ENCODE peak calls at places on chromosomes 12 and 14, in five cellular contexts. T, K, V, G and M are unnamed samples.

GRCh38 chr12:79420146-79420618 is 270.6 kb downstream of the PAWR start:
- DNase-seq in V (no peak), G (no peak), T (no peak), K (no peak), M (no peak)

GRCh38 chr14:58871972-58872530 is 234.3 kb downstream of the DACT1 start:
- DNase-seq in T (no peak), V (no peak), G (no peak), K (no peak), M (no peak)

GRCh38 chr12:121036810-121037326 is 2.2 kb downstream of the OASL start:
- DNase-seq in G (no peak), K (no peak), T (no peak), V (peak; percentile 8), M (no peak)

GRCh38 chr14:70988452-70988851 is 81.2 kb downstream of the PCNX1 start:
- DNase-seq in K (no peak), T (no peak), G (no peak), V (no peak), M (no peak)

GRCh38 chr12:66823857-66824570 is 145.1 kb upstream of the GRIP1 start:
- DNase-seq in T (no peak), K (no peak), G (no peak), V (no peak), M (no peak)

GRCh38 chr12:54028324-54029201 is at the start of gene HOXC6:
- DNase-seq in T (no peak), V (no peak), G (no peak), K (no peak), M (no peak)

GRCh38 chr12:28390716-28391452 is 200.6 kb downstream of the CCDC91 start:
- DNase-seq in V (no peak), T (no peak), G (no peak), K (no peak), M (no peak)

GRCh38 chr14:79496701-79497100 is 714.6 kb downstream of the DIO2 start:
- DNase-seq in V (no peak), G (no peak), T (no peak), K (no peak), M (no peak)

GRCh38 chr12:9707864-9708808 is 24.8 kb downstream of the CLECL1 start:
- DNase-seq in T (peak; percentile 62), K (peak; percentile 57), G (no peak), V (peak; percentile 59), M (no peak)

GRCh38 chr12:124759841-124760508 is 103.7 kb downstream of the SCARB1 start:
- DNase-seq in V (peak; percentile 76), T (no peak), G (no peak), K (no peak), M (no peak)

DNA sequence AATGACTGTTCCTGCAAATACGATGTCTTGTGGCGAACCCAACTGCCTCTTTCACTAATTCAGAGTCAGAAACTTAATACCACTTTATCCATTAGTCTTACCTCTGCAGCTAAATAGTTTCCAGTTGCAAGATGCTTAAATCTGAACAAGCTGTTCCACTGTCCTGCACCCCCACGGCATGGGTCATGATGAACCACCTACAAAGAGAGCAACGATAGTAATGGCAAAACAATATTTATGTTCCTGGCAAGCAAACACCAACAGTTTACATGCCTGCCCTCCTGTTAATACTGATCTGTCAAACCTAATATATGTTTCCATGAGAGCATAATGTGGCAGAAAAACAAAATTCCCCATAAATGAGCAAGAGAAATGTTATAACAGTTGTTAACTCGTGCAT is 121.9 kb downstream of the ITPR2 start:
- DNase-seq in T (no peak), G (no peak), V (no peak), K (no peak), M (no peak)
- H3K4me3 ChIP-seq in T (no peak overlapping the region), G (no peak overlapping the region), V (no peak overlapping the region), K (no peak overlapping the region), M (no peak overlapping the region)

GRCh38 chr14:101563352-101563653 is 2.0 kb downstream of the DIO3 start:
- DNase-seq in K (no peak), G (no peak), T (no peak), V (no peak), M (no peak)

GRCh38 chr14:101562659-101563351 is 1.5 kb downstream of the DIO3 start:
- DNase-seq in V (peak; percentile 11), T (no peak), K (no peak), G (no peak), M (no peak)

GRCh38 chr14:101564819-101565698 is 3.8 kb downstream of the DIO3 start:
- DNase-seq in V (peak; percentile 40), G (no peak), K (no peak), T (no peak), M (no peak)

GRCh38 chr14:101563654-101564443 is 2.6 kb downstream of the DIO3 start:
- DNase-seq in G (no peak), K (no peak), V (peak; percentile 26), T (no peak), M (no peak)

DNA sequence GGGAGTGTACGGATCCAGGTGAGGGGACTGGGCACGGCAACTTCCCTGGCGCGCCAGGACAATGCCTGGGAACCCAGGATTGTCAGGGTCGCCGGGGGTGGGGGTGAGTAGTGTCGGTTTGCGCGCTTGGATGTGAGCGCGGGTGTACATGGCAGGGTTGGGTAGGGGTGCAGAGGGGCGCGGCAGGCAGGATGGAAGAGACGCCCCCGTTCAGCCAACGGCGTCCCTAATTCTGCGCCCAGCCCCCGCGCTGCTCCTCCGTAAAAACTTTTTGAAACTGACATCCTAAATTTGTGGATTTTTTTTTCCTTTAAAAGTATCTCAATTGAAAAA is 3.1 kb downstream of the DIO3 start:
- DNase-seq in G (no peak), V (no peak), K (no peak), T (no peak), M (no peak)
- H3K27me3 ChIP-seq in G (peaks cover 49% of the 10 kb centered on the region), V (peaks cover 70% of the 10 kb centered on the region), K (peaks cover 87% of the 10 kb centered on the region), T (peaks cover 88% of the 10 kb centered on the region), M (peaks cover 84% of the 10 kb centered on the region)

GRCh38 chr14:23864856-23865255 is 88.7 kb upstream of the DHRS4 start:
- DNase-seq in T (no peak), G (no peak), V (no peak), K (no peak), M (no peak)

GRCh38 chr14:23863836-23864235 is 89.7 kb upstream of the DHRS4 start:
- DNase-seq in K (no peak), V (no peak), G (no peak), T (no peak), M (no peak)

GRCh38 chr14:23865502-23865901 is 88.1 kb upstream of the DHRS4 start:
- DNase-seq in K (no peak), V (no peak), G (no peak), T (no peak), M (no peak)

GRCh38 chr14:23862513-23862912 is 91.1 kb upstream of the DHRS4 start:
- DNase-seq in G (no peak), K (no peak), V (no peak), T (no peak), M (no peak)

DNA sequence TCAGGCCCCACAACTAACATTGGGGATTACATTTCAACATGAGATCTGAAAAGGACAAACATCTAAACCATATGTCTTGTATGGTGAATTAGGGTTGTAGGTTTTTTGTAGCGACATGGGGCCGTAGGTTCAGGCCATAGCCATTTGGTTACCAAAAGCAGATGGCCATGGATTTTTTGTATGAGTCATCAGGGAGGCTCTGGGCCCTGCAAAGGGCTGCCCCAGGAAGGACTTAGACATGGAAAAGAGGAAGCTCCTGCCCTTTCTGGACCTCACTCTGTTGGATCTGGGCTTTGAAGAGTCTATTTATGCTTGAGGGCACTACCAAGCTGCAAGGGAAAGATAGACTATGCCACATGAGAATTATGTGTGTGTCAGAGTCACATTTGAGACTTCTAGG is 89.3 kb upstream of the DHRS4 start:
- DNase-seq in G (no peak), V (no peak), T (no peak), K (no peak), M (no peak)
- H3K4me1 ChIP-seq in G (no peaks in the 10 kb centered on the region), V (no peaks in the 10 kb centered on the region), T (no peaks in the 10 kb centered on the region), K (no peaks in the 10 kb centered on the region), M (no peaks in the 10 kb centered on the region)

GRCh38 chr12:119936705-119937323 is 52.2 kb upstream of the BICDL1 start:
- DNase-seq in V (no peak), T (no peak), G (no peak), K (no peak), M (no peak)

GRCh38 chr12:119932921-119933320 is 55.8 kb upstream of the CIT start:
- DNase-seq in T (no peak), K (no peak), G (no peak), V (no peak), M (no peak)

GRCh38 chr12:119929974-119930373 is 52.9 kb upstream of the CIT start:
- DNase-seq in K (no peak), G (no peak), T (no peak), V (no peak), M (no peak)

GRCh38 chr12:119931402-119931801 is 54.3 kb upstream of the CIT start:
- DNase-seq in V (no peak), G (no peak), T (no peak), K (no peak), M (no peak)
- H3K4me3 ChIP-seq in V (no peak overlapping the region), G (no peak overlapping the region), T (no peak overlapping the region), K (no peak overlapping the region), M (no peak overlapping the region)

GRCh38 chr12:57755454-57756372 is 810 bp downstream of the MARCHF9 start:
- DNase-seq in K (peak; percentile 58), T (peak; percentile 70), G (peak; percentile 66), V (peak; percentile 66), M (no peak)
- H3K27me3 ChIP-seq in K (peaks cover 12% of the 10 kb centered on the region), T (no peaks in the 10 kb centered on the region), G (no peaks in the 10 kb centered on the region), V (no peaks in the 10 kb centered on the region), M (no peaks in the 10 kb centered on the region)

DNA sequence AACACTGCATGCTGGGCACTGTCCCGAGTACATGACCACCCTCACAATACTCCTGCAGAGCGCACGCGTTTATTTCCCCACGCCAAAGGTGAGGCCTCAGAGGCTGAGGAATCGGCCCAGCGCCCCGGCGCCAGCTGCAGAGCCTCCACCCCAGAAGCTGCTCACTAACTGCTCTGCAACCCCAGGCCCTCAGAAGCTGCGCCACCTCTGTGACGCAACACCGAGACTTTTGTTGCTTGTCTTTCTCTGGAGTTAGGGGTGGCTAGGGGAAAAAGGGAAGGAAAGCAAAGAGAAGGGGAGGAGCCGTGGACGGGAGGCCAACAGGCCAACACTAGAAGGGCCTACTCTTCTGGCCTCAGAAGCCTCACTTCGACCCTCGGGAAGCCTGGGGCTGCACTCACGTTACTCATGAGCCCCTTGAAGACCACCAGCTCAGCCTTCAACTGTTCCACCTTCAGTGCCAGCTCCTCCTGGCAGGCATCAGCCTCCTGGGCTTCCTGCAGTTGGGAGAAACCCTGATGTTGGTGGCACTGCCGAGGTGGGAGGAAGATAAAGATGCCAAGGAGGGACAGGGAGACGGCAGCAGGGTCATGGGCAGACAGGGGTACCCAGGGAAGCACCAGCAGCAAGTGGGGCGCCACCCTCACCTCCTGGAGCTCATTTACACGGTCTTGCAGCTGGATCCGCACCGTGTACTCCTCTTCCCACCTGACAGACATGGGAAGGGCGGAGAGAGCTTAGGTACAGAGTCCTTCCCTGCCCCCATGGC is 5.4 kb downstream of the IFFO1 start:
- DNase-seq in K (peak; percentile 74), G (no peak), V (peak; percentile 78), T (no peak), M (no peak)
- H3K4me1 ChIP-seq in K (peaks cover 25% of the 10 kb centered on the region), G (peaks cover 80% of the 10 kb centered on the region), V (peaks cover 71% of the 10 kb centered on the region), T (peaks cover 42% of the 10 kb centered on the region), M (peaks cover 40% of the 10 kb centered on the region)